ENCODE peak calls at places on chromosome 16, in ten cellular contexts. O, U, P, X, D, G, W, T, I and H are unnamed samples.

GRCh38 chr16:46884513-46885293 is 541 bp downstream of the GPT2 start:
- DNase-seq in O (peak), U (peak), P (no peak), X (no peak), D (peak), G (no peak), W (peak), T (no peak), I (no peak), H (peak)

GRCh38 chr16:24966031-24966430 is 49.1 kb downstream of the ARHGAP17 start:
- DNase-seq in O (no peak), U (no peak), P (no peak), X (no peak), D (no peak), G (no peak), W (no peak), T (no peak), I (no peak), H (no peak)

GRCh38 chr16:12323007-12323699 is 346.6 kb downstream of the SNX29 start:
- DNase-seq in O (no peak), U (peak), P (no peak), X (no peak), D (no peak), G (no peak), W (no peak), T (no peak), I (no peak), H (peak)

GRCh38 chr16:49542391-49542891 is 168.8 kb downstream of the C16orf78 start:
- DNase-seq in O (peak), U (no peak), P (peak), X (peak), D (no peak), G (no peak), W (no peak), T (no peak), I (no peak), H (no peak)

GRCh38 chr16:85329059-85329812 is 217.0 kb upstream of the CIBAR2 start:
- DNase-seq in O (no peak), U (no peak), P (peak), X (no peak), D (peak), G (no peak), W (peak), T (no peak), I (no peak), H (no peak)

GRCh38 chr16:11949527-11949926 is 7.7 kb upstream of the NPIPB2 start:
- DNase-seq in O (peak), U (no peak), P (peak), X (no peak), D (peak), G (peak), W (peak), T (no peak), I (peak), H (peak)

GRCh38 chr16:3503513-3503912 is 2.7 kb downstream of the CLUAP1 start:
- DNase-seq in O (no peak), U (no peak), P (no peak), X (no peak), D (no peak), G (peak), W (no peak), T (no peak), I (no peak), H (no peak)

GRCh38 chr16:79272141-79272577 is 328.4 kb downstream of the MAF start:
- DNase-seq in O (no peak), U (no peak), P (no peak), X (no peak), D (no peak), G (no peak), W (no peak), T (no peak), I (no peak), H (no peak)

GRCh38 chr16:49158029-49158642 is 123.5 kb downstream of the CBLN1 start:
- DNase-seq in O (peak), U (no peak), P (peak), X (no peak), D (peak), G (peak), W (peak), T (no peak), I (no peak), H (peak)

GRCh38 chr16:12228607-12229499 is 252.3 kb downstream of the SNX29 start:
- DNase-seq in O (peak), U (peak), P (peak), X (peak), D (peak), G (peak), W (peak), T (no peak), I (peak), H (peak)

GRCh38 chr16:54647216-54647615 is 283.4 kb upstream of the IRX5 start:
- DNase-seq in O (no peak), U (no peak), P (no peak), X (no peak), D (no peak), G (no peak), W (no peak), T (no peak), I (no peak), H (no peak)

GRCh38 chr16:54647731-54648221 is 282.9 kb upstream of the IRX5 start:
- DNase-seq in O (peak), U (no peak), P (no peak), X (no peak), D (no peak), G (no peak), W (peak), T (no peak), I (no peak), H (no peak)

GRCh38 chr16:54649846-54650245 is 280.8 kb upstream of the IRX5 start:
- DNase-seq in O (no peak), U (no peak), P (no peak), X (no peak), D (no peak), G (no peak), W (no peak), T (no peak), I (no peak), H (no peak)

GRCh38 chr16:54648575-54648974 is 282.1 kb upstream of the IRX5 start:
- DNase-seq in O (no peak), U (no peak), P (no peak), X (no peak), D (no peak), G (no peak), W (peak), T (no peak), I (no peak), H (no peak)

DNA sequence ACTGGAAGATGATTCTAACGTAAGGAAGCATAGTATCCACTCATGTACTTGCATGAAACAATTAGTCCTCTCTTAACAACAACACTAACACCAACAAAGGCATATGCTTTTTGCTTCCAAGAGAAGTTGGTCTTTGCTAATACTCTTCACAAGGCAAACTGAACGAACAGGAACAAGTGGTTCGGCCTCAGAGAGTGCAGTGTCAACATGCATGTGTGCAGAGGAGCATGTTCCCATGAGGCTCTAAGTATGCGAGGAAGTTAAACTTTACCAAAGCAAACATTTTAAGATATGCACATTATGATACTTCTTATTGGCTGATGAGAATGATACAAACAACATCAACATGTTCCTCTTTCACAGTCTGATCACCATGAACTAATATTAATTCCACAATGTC is 285.3 kb upstream of the IRX5 start:
- DNase-seq in O (no peak), U (no peak), P (no peak), X (no peak), D (no peak), G (no peak), W (no peak), T (no peak), I (no peak), H (no peak)
- TF ChIP-seq CTCF in O (no peak), U (no peak), P (no peak), X (no peak), D (no peak), G (no peak), W (no peak), T (no peak), I (no peak), H (no peak)

DNA sequence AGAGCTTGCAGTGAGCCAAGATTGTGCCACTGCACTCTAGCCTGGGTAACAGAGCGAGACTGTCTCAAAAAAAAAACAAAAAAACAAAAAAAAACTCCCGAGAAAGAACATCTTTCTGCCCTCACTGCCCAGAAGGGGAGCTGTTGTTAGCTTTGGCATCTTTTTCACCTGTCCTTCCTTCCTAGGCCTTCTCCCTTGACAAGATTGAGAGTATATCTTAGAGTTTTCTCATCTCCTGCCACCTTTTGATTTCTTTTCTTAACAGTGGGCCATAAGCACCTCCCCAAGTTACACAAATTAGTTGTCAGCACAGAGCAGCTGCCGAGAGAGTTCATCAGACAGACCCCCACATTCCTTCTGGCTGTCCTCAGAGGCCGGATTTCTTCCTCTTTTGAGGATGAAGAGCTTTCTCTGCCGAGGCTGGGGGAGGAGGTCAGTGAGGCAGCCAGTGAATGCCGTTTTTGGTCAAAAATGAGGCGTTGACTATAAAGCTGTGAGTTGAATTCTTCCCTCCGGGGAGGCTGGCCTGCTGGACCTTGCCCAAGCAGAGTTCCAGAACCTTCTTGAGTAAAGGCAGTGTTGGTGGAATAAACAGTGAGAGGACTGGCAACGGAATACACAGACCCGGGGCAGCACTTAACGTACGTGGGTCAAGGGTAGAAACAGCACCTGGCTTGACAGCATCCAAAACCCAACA is 127.0 kb downstream of the ABCC6 start:
- DNase-seq in O (peak), U (no peak), P (peak), X (peak), D (no peak), G (no peak), W (peak), T (no peak), I (no peak), H (no peak)
- TF ChIP-seq CTCF in O (peak), U (peak), P (peak), X (no peak), D (peak), G (no peak), W (peak), T (no peak), I (no peak), H (no peak)

GRCh38 chr16:5412721-5413120 is 315.1 kb upstream of the EEF2KMT start:
- DNase-seq in O (no peak), U (no peak), P (no peak), X (no peak), D (peak), G (no peak), W (peak), T (no peak), I (no peak), H (no peak)
- TF ChIP-seq CTCF in O (no peak), U (no peak), P (no peak), X (no peak), D (no peak), G (no peak), W (no peak), T (no peak), I (no peak), H (no peak)

DNA sequence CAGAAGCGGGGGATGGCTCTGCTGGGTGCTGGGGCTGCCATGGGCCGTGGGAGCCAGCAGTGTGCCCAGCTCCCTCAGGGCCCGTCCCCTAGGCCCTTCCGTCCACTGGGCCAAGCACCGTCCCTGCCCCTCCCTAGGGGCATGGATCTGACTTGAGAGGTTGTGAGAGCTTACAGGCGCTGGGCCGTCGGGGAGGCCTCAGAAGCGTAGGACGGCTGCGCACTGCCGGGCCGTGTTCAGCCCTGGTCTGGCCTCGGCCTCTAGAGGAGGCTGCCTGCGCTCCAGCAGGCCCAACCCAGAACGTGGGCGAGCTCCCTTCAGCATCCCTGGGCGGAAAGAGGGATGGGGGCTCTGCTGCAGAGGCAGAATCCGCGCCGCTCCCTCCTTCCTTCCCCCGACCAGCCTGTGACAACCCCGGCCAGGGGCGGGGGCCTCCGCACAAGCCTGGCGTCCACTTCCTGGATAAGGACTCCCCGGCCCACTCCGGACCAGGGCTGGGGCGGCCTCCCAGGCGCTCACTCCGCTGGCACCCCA is 685 bp upstream of the MPG start:
- DNase-seq in O (peak), U (peak), P (peak), X (peak), D (peak), G (peak), W (peak), T (no peak), I (no peak), H (peak)
- TF ChIP-seq CTCF in O (no peak), U (no peak), P (no peak), X (no peak), D (no peak), G (no peak), W (no peak), T (no peak), I (no peak), H (no peak)

GRCh38 chr16:88857728-88858339 is 907 bp downstream of the TRAPPC2L start:
- DNase-seq in O (peak), U (peak), P (peak), X (peak), D (peak), G (peak), W (peak), T (no peak), I (peak), H (peak)
- TF ChIP-seq CTCF in O (peak), U (peak), P (peak), X (peak), D (peak), G (peak), W (peak), T (peak), I (no peak), H (peak)

DNA sequence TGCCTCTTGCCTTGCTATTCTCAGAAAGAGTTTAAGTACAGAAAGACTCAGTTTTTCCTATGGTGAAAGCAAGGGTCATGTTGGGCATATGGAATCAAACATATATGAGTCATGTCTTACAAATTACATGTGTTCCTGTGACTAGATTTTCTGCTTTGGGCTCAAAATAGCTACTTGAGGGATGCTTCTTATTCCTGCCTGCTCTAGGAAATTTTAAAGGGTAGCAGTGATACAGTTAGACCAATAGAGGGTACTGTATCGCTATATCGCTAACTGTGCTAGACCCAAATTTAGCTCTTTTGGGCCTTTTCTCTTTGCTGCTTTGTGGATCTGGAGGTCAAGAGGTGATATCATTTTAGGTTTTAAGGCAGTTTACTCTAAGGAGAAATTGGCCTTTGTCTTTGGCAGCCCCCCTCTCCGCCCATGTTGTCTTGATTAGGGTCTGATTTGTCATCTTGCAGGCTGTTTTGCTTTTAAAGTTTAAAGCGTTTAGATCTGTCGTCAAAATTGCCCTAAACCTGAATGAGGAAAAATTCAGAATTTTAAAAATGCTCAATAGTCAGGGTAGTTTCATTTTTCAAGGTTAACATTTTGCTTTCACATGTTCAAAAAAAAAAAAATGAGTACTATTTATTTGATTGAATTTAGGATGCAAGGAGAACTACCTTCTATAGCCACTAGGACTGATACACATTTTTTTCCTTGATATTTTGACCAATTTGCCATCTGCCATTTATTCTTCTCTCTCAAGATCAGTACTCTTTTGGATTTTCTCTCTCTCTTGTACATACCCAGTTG is 8.8 kb downstream of the NFATC3 start:
- DNase-seq in O (peak), U (no peak), P (peak), X (no peak), D (no peak), G (no peak), W (peak), T (no peak), I (no peak), H (no peak)
- TF ChIP-seq CTCF in O (peak), U (peak), P (peak), X (peak), D (peak), G (no peak), W (peak), T (no peak), I (peak), H (peak)

GRCh38 chr16:89727406-89728120 is 6.2 kb downstream of the ZNF276 start:
- DNase-seq in O (no peak), U (no peak), P (no peak), X (no peak), D (peak), G (no peak), W (no peak), T (no peak), I (no peak), H (no peak)

GRCh38 chr16:89732142-89732917 is 11.0 kb downstream of the ZNF276 start:
- DNase-seq in O (no peak), U (no peak), P (no peak), X (no peak), D (no peak), G (no peak), W (no peak), T (no peak), I (no peak), H (no peak)

GRCh38 chr16:89730610-89731234 is 9.4 kb downstream of the ZNF276 start:
- DNase-seq in O (no peak), U (no peak), P (no peak), X (no peak), D (no peak), G (no peak), W (no peak), T (no peak), I (no peak), H (no peak)

GRCh38 chr16:89729293-89729692 is 8.0 kb downstream of the ZNF276 start:
- DNase-seq in O (no peak), U (no peak), P (no peak), X (no peak), D (no peak), G (no peak), W (no peak), T (no peak), I (no peak), H (no peak)

DNA sequence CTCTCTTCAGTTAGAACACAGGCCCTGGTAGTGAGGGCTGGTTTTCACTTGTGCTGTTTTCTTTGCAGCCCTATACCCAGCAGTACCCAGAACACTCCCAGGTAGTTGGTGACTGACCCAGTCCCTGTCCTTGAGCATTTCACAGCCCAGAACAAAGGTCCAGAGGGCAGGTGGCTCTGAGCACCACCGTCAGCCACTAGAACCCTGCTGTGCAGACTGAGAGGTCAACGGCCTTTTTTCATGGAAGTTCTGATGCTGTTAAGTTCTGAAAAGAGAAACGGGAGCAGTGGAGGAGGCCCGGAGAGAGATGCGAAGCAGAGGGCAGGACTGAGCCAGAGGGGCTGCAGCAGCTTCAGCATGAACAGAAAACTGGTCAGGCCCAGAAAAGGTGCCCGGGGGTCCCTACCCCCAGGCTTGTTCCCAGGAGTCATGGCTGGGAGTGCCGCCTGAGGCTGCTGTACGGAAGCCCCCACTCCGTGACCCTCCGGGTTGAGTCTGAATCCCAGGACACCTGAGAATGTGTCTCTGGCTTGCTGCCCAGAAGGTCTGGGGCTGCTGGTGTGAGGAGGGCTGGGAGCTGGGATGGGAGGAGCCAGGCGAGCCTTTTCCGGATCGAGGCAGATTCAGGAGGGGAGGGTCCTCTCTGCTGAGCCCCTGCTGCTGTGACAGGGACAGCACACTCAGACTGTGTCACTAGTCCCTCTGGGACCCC is 8.7 kb downstream of the ZNF276 start:
- DNase-seq in O (no peak), U (no peak), P (no peak), X (no peak), D (no peak), G (no peak), W (no peak), T (no peak), I (no peak), H (no peak)
- TF ChIP-seq CTCF in O (no peak), U (no peak), P (no peak), X (no peak), D (no peak), G (no peak), W (no peak), T (no peak), I (no peak), H (no peak)